ENCODE peak calls at places on chromosomes 5 and 9, in six cellular contexts. D is lower lobe of right lung, Q is astrocyte, T is astrocyte of the spinal cord, R is foreskin fibroblast, N is AG10803. E is an unnamed sample.

GRCh38 chr5:170745481-170746061 is 38.0 kb upstream of the GABRP start:
- DNase-seq in T (no peak), R (peak), D (peak), N (peak), Q (no peak), E (peak)

GRCh38 chr5:151496041-151496484 is 48.7 kb downstream of the SLC36A1 start:
- DNase-seq in R (no peak), Q (peak), T (no peak), D (no peak), N (no peak), E (no peak)

GRCh38 chr5:77568555-77568954 is 70.0 kb downstream of the OTP start:
- DNase-seq in N (no peak), D (no peak), Q (no peak), T (no peak), R (no peak), E (no peak)

GRCh38 chr9:127877566-127877998 is at the start of gene AK1:
- DNase-seq in N (peak), T (peak), D (peak), Q (no peak), R (peak), E (peak)

GRCh38 chr9:80885894-80886293 is 803.5 kb downstream of the TLE1 start:
- DNase-seq in T (no peak), N (no peak), R (no peak), D (no peak), Q (no peak), E (peak)

GRCh38 chr5:40124367-40124766 is 555.3 kb upstream of the PTGER4 start:
- DNase-seq in Q (no peak), D (no peak), N (no peak), R (no peak), T (peak), E (no peak)

GRCh38 chr5:16529319-16529718 is 63.7 kb upstream of the ZNF622 start:
- DNase-seq in T (no peak), R (no peak), D (no peak), N (no peak), Q (no peak), E (no peak)

GRCh38 chr5:77076961-77077820 is 9.9 kb downstream of the ZBED3 start:
- DNase-seq in D (peak), R (peak), T (peak), Q (peak), N (peak), E (peak)

GRCh38 chr9:3468407-3469205 is 57.2 kb downstream of the RFX3 start:
- DNase-seq in Q (no peak), T (no peak), D (no peak), N (peak), R (no peak), E (no peak)

GRCh38 chr9:134633362-134634142 is 8.1 kb upstream of the COL5A1 start:
- DNase-seq in T (no peak), N (no peak), R (no peak), D (peak), Q (no peak), E (no peak)

GRCh38 chr5:54457094-54457531 is 1.6 kb downstream of the HSPB3 start:
- DNase-seq in Q (peak), D (no peak), R (peak), N (peak), T (peak), E (peak)

GRCh38 chr9:127540664-127541041 is 71.4 kb upstream of the STXBP1 start:
- DNase-seq in T (no peak), R (no peak), N (no peak), Q (no peak), D (peak), E (no peak)

GRCh38 chr5:151082976-151083651 is 2.3 kb upstream of the TNIP1 start:
- DNase-seq in N (no peak), Q (no peak), D (peak), R (no peak), T (no peak), E (no peak)

GRCh38 chr5:98301567-98301966 is 471.9 kb upstream of the RGMB start:
- DNase-seq in Q (peak), N (peak), R (no peak), T (no peak), D (no peak), E (peak)

GRCh38 chr5:2330731-2331130 is 420.7 kb downstream of the IRX2 start:
- DNase-seq in D (no peak), T (no peak), Q (no peak), N (no peak), R (no peak), E (no peak)

GRCh38 chr5:78514427-78515345 is 133.9 kb downstream of the LHFPL2 start:
- DNase-seq in N (no peak), T (peak), D (no peak), Q (no peak), R (no peak), E (no peak)

GRCh38 chr9:100602302-100602930 is 24.5 kb downstream of the CAVIN4 start:
- DNase-seq in T (peak), R (peak), Q (peak), N (peak), D (no peak), E (peak)

GRCh38 chr9:69184266-69184665 is 10.2 kb downstream of the TJP2 start:
- DNase-seq in N (no peak), T (no peak), Q (no peak), R (no peak), D (no peak), E (no peak)
- H3K4me3 ChIP-seq in N (no peak), T (no peak), Q (no peak), R (no peak), D (no peak), E (no peak)

DNA sequence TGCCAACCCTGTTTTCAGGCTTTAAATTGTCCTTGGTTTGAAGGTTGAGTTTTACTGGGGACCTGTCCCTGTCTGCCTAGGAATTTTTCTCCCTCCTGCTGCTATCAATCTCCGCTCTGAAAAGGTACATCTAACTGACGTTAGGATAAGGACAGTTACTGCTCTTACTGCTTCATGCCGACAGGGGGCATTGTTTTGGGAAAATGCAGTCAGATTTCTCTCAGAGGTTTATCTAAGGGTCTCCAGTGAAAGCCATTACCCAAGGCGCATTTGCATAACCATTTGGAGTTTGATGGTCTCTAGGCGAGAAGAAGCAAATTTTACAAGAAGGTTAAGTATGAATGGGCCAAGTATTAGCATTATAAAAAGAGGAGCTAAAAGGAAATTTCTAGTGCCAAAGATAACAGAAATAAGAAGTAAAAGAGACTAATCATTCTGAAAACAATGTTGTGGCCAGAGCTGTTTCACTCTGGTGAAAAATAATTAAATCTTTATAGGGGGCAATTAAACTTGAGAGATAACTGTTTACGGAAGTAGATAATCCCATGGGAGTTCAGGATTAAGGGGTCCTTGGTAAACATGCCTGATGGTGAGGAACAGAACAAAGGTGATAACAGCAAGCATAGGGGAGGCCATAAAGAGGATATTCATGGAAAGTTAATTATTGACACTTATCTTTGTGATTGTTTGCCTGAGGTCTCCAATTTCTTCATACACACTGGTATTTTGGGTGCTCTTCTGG is 605.0 kb downstream of the MTRR start:
- DNase-seq in N (no peak), R (no peak), D (no peak), Q (no peak), T (no peak), E (no peak)
- TF ChIP-seq CTCF in N (peak), R (peak), D (no peak), Q (no peak), T (no peak), E (peak)

GRCh38 chr9:36143242-36143641 is 6.7 kb downstream of the GLIPR2 start:
- DNase-seq in T (no peak), N (no peak), D (no peak), Q (no peak), R (no peak), E (no peak)
- H3K4me3 ChIP-seq in T (no peak), N (no peak), D (peak), Q (no peak), R (no peak), E (no peak)

GRCh38 chr9:92807757-92808725 is 43.4 kb upstream of the BICD2 start:
- DNase-seq in R (no peak), N (no peak), Q (no peak), D (no peak), T (no peak), E (no peak)
- TF ChIP-seq CTCF in R (no peak), N (no peak), Q (no peak), D (no peak), T (no peak), E (no peak)

GRCh38 chr5:158874814-158875213 is 224.9 kb downstream of the EBF1 start:
- DNase-seq in D (no peak), R (no peak), Q (no peak), T (no peak), N (peak), E (no peak)
- H3K4me3 ChIP-seq in D (peak), R (peak), Q (no peak), T (no peak), N (peak), E (no peak)

GRCh38 chr5:129361441-129362025 is 98.6 kb upstream of the ADAMTS19 start:
- DNase-seq in N (no peak), T (peak), Q (no peak), R (peak), D (no peak), E (peak)
- TF ChIP-seq CTCF in N (no peak), T (peak), Q (peak), R (peak), D (no peak), E (peak)

GRCh38 chr5:38445374-38446028 is 110.9 kb downstream of the LIFR start:
- DNase-seq in T (peak), R (no peak), Q (no peak), D (peak), N (no peak), E (peak)
- H3K4me3 ChIP-seq in T (peak), R (peak), Q (peak), D (peak), N (peak), E (peak)

DNA sequence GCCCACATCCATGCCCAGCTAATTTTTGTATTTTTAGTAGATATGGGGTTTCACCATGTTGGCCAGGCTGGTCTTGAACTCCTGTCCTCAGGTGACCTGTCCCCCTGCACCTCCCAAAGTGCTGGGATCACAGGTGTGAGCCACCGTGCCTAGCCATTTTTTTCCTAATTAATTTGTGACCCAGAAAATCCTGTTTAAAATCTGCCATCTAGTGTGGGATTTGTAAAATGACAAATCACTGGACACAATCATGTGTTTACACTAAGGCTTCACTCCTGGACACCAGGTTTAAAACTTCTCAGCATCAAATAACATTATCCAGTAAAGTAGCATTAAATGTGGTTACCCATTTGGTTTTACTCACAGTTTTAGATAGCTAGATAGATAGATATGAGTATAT is 18.6 kb upstream of the KDM4C start:
- DNase-seq in R (no peak), Q (no peak), N (peak), D (no peak), T (peak), E (peak)
- TF ChIP-seq CTCF in R (peak), Q (peak), N (peak), D (peak), T (peak), E (peak)

DNA sequence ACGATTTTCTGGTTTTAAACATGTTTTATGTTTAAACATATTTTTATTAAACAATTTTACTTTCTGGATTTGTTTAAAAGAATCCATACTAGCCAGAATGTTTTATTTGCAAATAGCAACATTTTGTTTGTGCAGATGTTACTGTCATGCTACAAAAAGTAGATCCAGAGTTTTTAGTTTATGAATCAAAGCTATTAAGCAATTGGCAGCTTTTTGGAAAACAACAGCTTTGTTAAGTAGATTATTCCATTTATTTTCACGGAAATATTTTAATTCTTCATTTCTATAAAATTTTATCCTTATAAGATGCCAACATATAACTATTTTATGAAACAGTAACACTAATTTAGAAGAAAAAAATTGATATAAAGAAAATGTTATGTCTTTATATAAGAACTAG is 60.9 kb downstream of the DROSHA start:
- DNase-seq in D (no peak), T (no peak), R (no peak), Q (no peak), N (no peak), E (no peak)
- H3K4me3 ChIP-seq in D (no peak), T (no peak), R (no peak), Q (no peak), N (no peak), E (no peak)

E was measured in fibroblast of villous mesenchyme.